ENCODE peak calls at places on chromosomes 7 and 10, in nine cellular contexts. X is neural crest cell; W is fibroblast of lung; B is activated T-cell treated with anti-CD3 and anti-CD28 coated beads for 48 hours; H is HT1080; U is Right ventricle myocardium superior; C is substantia nigra; P is heart right ventricle; G is activated CD8-positive, alpha-beta memory T cell treated with anti-CD3 and anti-CD28 coated beads, Interleukin-2, amount 10 ng/mL, durations not matched to agents 7 days and 5 days. R is an unnamed sample.

GRCh38 chr10:119849031-119849789 is 23.4 kb downstream of the MCMBP start:
- DNase-seq in C (no peak), B (no peak), H (peak), P (no peak), U (no peak), W (peak), X (no peak), G (no peak), R (no peak)

GRCh38 chr10:114665406-114665805 is 7.3 kb upstream of the ABLIM1 start:
- DNase-seq in U (no peak), H (no peak), C (no peak), G (no peak), W (peak), B (no peak), X (no peak), P (no peak), R (no peak)

GRCh38 chr10:9823268-9823930 is 1194.3 kb upstream of the CELF2 start:
- DNase-seq in H (no peak), B (no peak), C (no peak), W (peak), X (no peak), U (no peak), P (no peak), G (no peak), R (no peak)

GRCh38 chr7:121752706-121753105 is 120.3 kb upstream of the PTPRZ1 start:
- DNase-seq in P (no peak), H (no peak), W (peak), U (no peak), G (no peak), C (no peak), B (no peak), X (no peak), R (peak)

GRCh38 chr10:71448146-71448545 is 51.4 kb downstream of the CDH23 start:
- DNase-seq in H (no peak), P (no peak), X (no peak), G (no peak), C (no peak), U (no peak), B (no peak), W (no peak), R (no peak)

GRCh38 chr10:34024708-34025425 is 690.4 kb upstream of the NRP1 start:
- DNase-seq in G (no peak), X (no peak), H (peak), U (peak), P (no peak), B (no peak), C (no peak), W (peak), R (peak)

GRCh38 chr10:119542357-119542989 is at the start of gene RGS10:
- DNase-seq in H (peak), U (peak), C (no peak), X (peak), P (peak), B (peak), G (peak), W (peak), R (no peak)

GRCh38 chr7:145692237-145692950 is 424.2 kb upstream of the CNTNAP2 start:
- DNase-seq in B (no peak), C (no peak), P (no peak), G (no peak), X (peak), U (peak), W (no peak), H (peak), R (no peak)

GRCh38 chr10:42242135-42242805 is 396.1 kb downstream of the ZNF33B start:
- DNase-seq in U (no peak), H (no peak), G (no peak), P (no peak), W (peak), C (no peak), X (no peak), B (no peak), R (no peak)

GRCh38 chr10:75302029-75302428 is 66.3 kb upstream of the COMTD1 start:
- DNase-seq in W (no peak), U (no peak), X (no peak), P (no peak), G (no peak), C (no peak), B (no peak), H (no peak), R (no peak)

GRCh38 chr10:91191581-91191919 is 28.9 kb upstream of the PCGF5 start:
- DNase-seq in W (no peak), U (no peak), H (no peak), X (no peak), B (no peak), P (no peak), C (no peak), G (no peak), R (no peak)